ENCODE peak calls at places on chromosomes 6 and 20, in six cellular contexts. One of them, this sample, is unnamed.

GRCh38 chr20:55386686-55387085 is 618.6 kb downstream of the CBLN4 start:
- DNase-seq in GM10248: no peak
- DNase-seq in spleen: no peak
- DNase-seq in Daoy: peak; percentile 39
- DNase-seq in brain pericyte: no peak
- DNase-seq in mucosa of descending colon: no peak
- DNase-seq in this sample: no peak

GRCh38 chr6:40532349-40533028 is 54.7 kb downstream of the LRFN2 start:
- DNase-seq in GM10248: no peak
- DNase-seq in spleen: no peak
- DNase-seq in Daoy: no peak
- DNase-seq in brain pericyte: no peak
- DNase-seq in mucosa of descending colon: no peak
- DNase-seq in this sample: no peak

GRCh38 chr20:24701027-24701426 is 231.6 kb downstream of the SYNDIG1 start:
- DNase-seq in GM10248: no peak
- DNase-seq in spleen: no peak
- DNase-seq in Daoy: no peak
- DNase-seq in brain pericyte: no peak
- DNase-seq in mucosa of descending colon: no peak
- DNase-seq in this sample: no peak

GRCh38 chr6:43884660-43885022 is 114.6 kb downstream of the VEGFA start:
- DNase-seq in GM10248: no peak
- DNase-seq in spleen: peak; percentile 67
- DNase-seq in Daoy: no peak
- DNase-seq in brain pericyte: no peak
- DNase-seq in mucosa of descending colon: no peak
- DNase-seq in this sample: no peak

GRCh38 chr6:43325876-43326275 is 17.2 kb upstream of the CRIP3 start:
- DNase-seq in GM10248: no peak
- DNase-seq in spleen: no peak
- DNase-seq in Daoy: no peak
- DNase-seq in brain pericyte: no peak
- DNase-seq in mucosa of descending colon: no peak
- DNase-seq in this sample: no peak

GRCh38 chr6:125201961-125202729 is 48.6 kb downstream of the TPD52L1 start:
- DNase-seq in GM10248: no peak
- DNase-seq in spleen: no peak
- DNase-seq in Daoy: peak; percentile 86
- DNase-seq in brain pericyte: peak; percentile 70
- DNase-seq in mucosa of descending colon: peak; percentile 71
- DNase-seq in this sample: no peak

GRCh38 chr6:154252676-154253075 is 103.9 kb downstream of the IPCEF1 start:
- DNase-seq in GM10248: no peak
- DNase-seq in spleen: no peak
- DNase-seq in Daoy: no peak
- DNase-seq in brain pericyte: no peak
- DNase-seq in mucosa of descending colon: no peak
- DNase-seq in this sample: no peak

GRCh38 chr20:47768016-47768953 is 17.0 kb downstream of the SULF2 start:
- DNase-seq in GM10248: no peak
- DNase-seq in spleen: no peak
- DNase-seq in Daoy: peak; percentile 40
- DNase-seq in brain pericyte: no peak
- DNase-seq in mucosa of descending colon: peak; percentile 69
- DNase-seq in this sample: no peak

This sample was measured in SW 1271.